ENCODE peak calls at places on chromosome 21, in five cellular contexts. T is tibial nerve; O is CD8-positive, alpha-beta T cell; V is spleen; I is psoas muscle. C is an unnamed sample.
A peak's percentile ranks its signal among the peaks of the same experiment; 100 is the strongest.

GRCh38 chr21:14526816-14527689 is 19.1 kb downstream of the SAMSN1 start:
- DNase-seq in T (no peak), O (no peak), V (no peak), I (no peak), C (no peak)

GRCh38 chr21:39527664-39528381 is 76.1 kb downstream of the SH3BGR start:
- DNase-seq in T (no peak), O (no peak), V (no peak), I (no peak), C (no peak)

GRCh38 chr21:27024971-27025370 is 58.1 kb upstream of the ADAMTS5 start:
- DNase-seq in T (no peak), O (no peak), V (no peak), I (no peak), C (no peak)

GRCh38 chr21:28771790-28772501 is 220.7 kb downstream of the LTN1 start:
- DNase-seq in T (no peak), O (no peak), V (no peak), I (no peak), C (no peak)

GRCh38 chr21:24738063-24738462 is 869.2 kb downstream of the MRPL39 start:
- DNase-seq in T (no peak), O (no peak), V (no peak), I (no peak), C (no peak)

GRCh38 chr21:45931397-45931969 is 50.1 kb upstream of the COL6A1 start:
- DNase-seq in T (no peak), O (no peak), V (no peak), I (no peak), C (no peak)

GRCh38 chr21:40386301-40386911 is 460.6 kb downstream of the DSCAM start:
- DNase-seq in T (peak; percentile 23), O (no peak), V (peak; percentile 77), I (peak; percentile 48), C (peak; percentile 34)

GRCh38 chr21:16563111-16563510 is 833.3 kb downstream of the USP25 start:
- DNase-seq in T (no peak), O (no peak), V (no peak), I (no peak), C (no peak)

GRCh38 chr21:46229133-46229922 is 754 bp upstream of the LSS start:
- DNase-seq in T (no peak), O (no peak), V (peak; percentile 94), I (no peak), C (no peak)

GRCh38 chr21:28207776-28208175 is 784.9 kb downstream of the LTN1 start:
- DNase-seq in T (no peak), O (no peak), V (no peak), I (no peak), C (no peak)

GRCh38 chr21:24045373-24045772 is 1561.9 kb downstream of the MRPL39 start:
- DNase-seq in T (no peak), O (no peak), V (no peak), I (no peak), C (no peak)

GRCh38 chr21:31887596-31887920 is 14.7 kb downstream of the HUNK start:
- DNase-seq in T (no peak), O (no peak), V (no peak), I (peak; percentile 48), C (no peak)

GRCh38 chr21:15732996-15733329 is 3.2 kb downstream of the USP25 start:
- DNase-seq in T (no peak), O (no peak), V (no peak), I (no peak), C (no peak)

GRCh38 chr21:45470087-45470515 is 65.1 kb downstream of the COL18A1 start:
- DNase-seq in T (no peak), O (no peak), V (peak; percentile 71), I (no peak), C (no peak)

GRCh38 chr21:29230541-29231275 is 68.0 kb upstream of the BACH1 start:
- DNase-seq in T (no peak), O (no peak), V (no peak), I (no peak), C (no peak)

GRCh38 chr21:14699433-14700410 is 153.6 kb upstream of the SAMSN1 start:
- DNase-seq in T (no peak), O (no peak), V (no peak), I (no peak), C (no peak)

GRCh38 chr21:20997633-20998455 is at the start of gene NCAM2:
- DNase-seq in T (peak; percentile 39), O (peak; percentile 57), V (peak; percentile 89), I (peak; percentile 72), C (peak; percentile 52)

GRCh38 chr21:21232320-21232719 is 234.1 kb downstream of the NCAM2 start:
- DNase-seq in T (no peak), O (no peak), V (no peak), I (no peak), C (no peak)

GRCh38 chr21:31630062-31630711 is 29.3 kb upstream of the SOD1 start:
- DNase-seq in T (no peak), O (no peak), V (no peak), I (no peak), C (peak; percentile 52)

GRCh38 chr21:32004281-32004680 is 131.5 kb downstream of the HUNK start:
- DNase-seq in T (no peak), O (no peak), V (no peak), I (no peak), C (no peak)

GRCh38 chr21:34933609-34934345 is 115.3 kb downstream of the RUNX1 start:
- DNase-seq in T (no peak), O (no peak), V (peak; percentile 67), I (no peak), C (no peak)
- H3K4me3 ChIP-seq in T (no peak overlapping the region), O (peak overlapping the region; percentile 7), V (peak overlapping the region; percentile 50), I (no peak overlapping the region), C (no peak overlapping the region)

DNA sequence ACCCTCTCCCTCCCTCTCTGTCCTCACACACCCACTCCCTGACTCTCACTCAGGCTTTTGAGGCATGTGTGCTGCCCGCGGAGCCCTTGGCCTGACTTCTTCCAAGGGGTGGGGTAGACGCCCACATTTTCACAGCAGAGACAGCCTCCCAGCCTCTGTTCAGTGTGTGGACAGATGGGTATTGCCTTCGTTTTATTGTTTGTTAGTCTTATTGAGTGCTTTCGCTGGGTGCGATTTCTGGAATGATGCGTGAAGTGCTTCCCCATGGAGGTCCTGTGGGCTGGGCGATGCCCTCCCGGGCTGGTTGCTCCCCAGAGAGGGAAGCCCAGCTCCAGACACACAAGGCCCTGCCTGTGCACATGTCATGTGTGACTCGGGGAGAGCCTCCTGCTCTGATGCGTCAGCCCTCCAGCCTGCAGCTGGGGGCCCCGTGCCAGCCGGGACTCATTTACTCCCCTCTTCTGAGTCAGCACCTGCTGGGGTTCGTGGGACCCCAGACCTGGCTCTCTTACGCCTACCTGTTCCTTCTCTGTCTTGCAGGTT is 14.7 kb downstream of the PDXK start:
- DNase-seq in T (peak; percentile 63), O (peak; percentile 54), V (no peak), I (no peak), C (no peak)
- H3K4me1 ChIP-seq in T (peaks cover 53% of the 10 kb centered on the region), O (peaks cover 19% of the 10 kb centered on the region), V (peaks cover 63% of the 10 kb centered on the region), I (peaks cover 23% of the 10 kb centered on the region), C (peaks cover 10% of the 10 kb centered on the region)

GRCh38 chr21:41641510-41641815 is 125.4 kb downstream of the RIPK4 start:
- DNase-seq in T (no peak), O (no peak), V (no peak), I (no peak), C (no peak)
- H3K4me3 ChIP-seq in T (no peak overlapping the region), O (no peak overlapping the region), V (no peak overlapping the region), I (no peak overlapping the region), C (no peak overlapping the region)

GRCh38 chr21:37462087-37462861 is 95.7 kb downstream of the DYRK1A start:
- DNase-seq in T (no peak), O (no peak), V (no peak), I (no peak), C (no peak)

GRCh38 chr21:37461494-37461893 is 94.9 kb downstream of the DYRK1A start:
- DNase-seq in T (no peak), O (no peak), V (no peak), I (no peak), C (no peak)

GRCh38 chr21:37458669-37459276 is 92.2 kb downstream of the DYRK1A start:
- DNase-seq in T (no peak), O (no peak), V (no peak), I (no peak), C (no peak)

GRCh38 chr21:37459575-37459974 is 93.0 kb downstream of the DYRK1A start:
- DNase-seq in T (no peak), O (no peak), V (no peak), I (no peak), C (no peak)

DNA sequence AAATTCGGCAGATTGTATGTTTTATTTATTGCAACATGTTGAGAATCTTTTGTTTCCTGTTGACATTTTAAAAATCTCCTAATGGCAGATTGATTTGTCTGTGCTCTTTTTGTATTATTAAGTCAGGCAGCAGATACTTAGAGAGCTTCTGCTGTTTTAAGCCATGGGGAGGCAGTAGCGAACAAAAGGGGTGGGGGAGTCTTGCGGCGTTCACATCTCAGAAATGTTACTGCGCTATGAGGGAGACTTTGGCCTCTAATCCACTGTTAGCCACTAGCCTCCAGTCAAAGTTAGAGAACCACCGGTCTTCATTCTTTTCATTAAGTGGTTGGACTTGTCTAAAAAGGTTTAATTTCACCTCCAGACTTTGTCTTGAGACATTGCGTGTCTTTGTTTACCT is 93.6 kb downstream of the DYRK1A start:
- DNase-seq in T (no peak), O (no peak), V (no peak), I (no peak), C (no peak)
- H3K4me1 ChIP-seq in T (peaks cover 65% of the 10 kb centered on the region), O (peaks cover 82% of the 10 kb centered on the region), V (peaks cover 100% of the 10 kb centered on the region), I (peaks cover 90% of the 10 kb centered on the region), C (peaks cover 25% of the 10 kb centered on the region)

GRCh38 chr21:41837756-41838297 is 41.3 kb downstream of the PRDM15 start:
- DNase-seq in T (no peak), O (no peak), V (peak; percentile 59), I (no peak), C (no peak)
- H3K4me3 ChIP-seq in T (no peak overlapping the region), O (no peak overlapping the region), V (no peak overlapping the region), I (no peak overlapping the region), C (no peak overlapping the region)

DNA sequence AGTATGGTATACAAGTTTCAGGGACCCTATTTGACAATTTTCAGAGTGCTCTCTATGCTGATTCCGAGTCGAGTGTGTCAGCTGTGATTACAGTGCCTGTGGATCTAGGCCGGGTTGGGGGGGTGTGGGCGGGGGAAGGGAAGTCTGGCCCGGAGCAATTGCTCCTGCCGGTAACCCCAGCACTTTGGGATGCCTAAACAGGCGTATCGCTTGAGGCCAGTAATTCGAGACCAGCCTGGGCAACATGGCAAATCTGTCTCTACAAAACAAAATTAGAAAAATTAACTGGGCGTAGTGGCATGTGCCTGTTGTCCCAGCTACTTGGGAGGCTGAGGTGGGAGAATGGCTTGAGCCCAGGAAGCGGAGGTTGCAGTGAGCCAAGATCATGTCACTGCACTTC is 1.6 kb upstream of the IL10RB start:
- DNase-seq in T (no peak), O (no peak), V (no peak), I (no peak), C (no peak)
- H3K4me1 ChIP-seq in T (peaks cover 5% of the 10 kb centered on the region), O (peaks cover 55% of the 10 kb centered on the region), V (peaks cover 98% of the 10 kb centered on the region), I (no peaks in the 10 kb centered on the region), C (peaks cover 8% of the 10 kb centered on the region)

GRCh38 chr21:18430341-18430740 is 26.8 kb upstream of the TMPRSS15 start:
- DNase-seq in T (no peak), O (no peak), V (no peak), I (no peak), C (no peak)
- H3K4me3 ChIP-seq in T (no peak overlapping the region), O (no peak overlapping the region), V (no peak overlapping the region), I (no peak overlapping the region), C (no peak overlapping the region)

C was measured in lung.